ENCODE peak calls at places on chromosomes 13 and 19, in five cellular contexts. One of them, this sample, is unnamed.

GRCh38 chr13:26600345-26600761 is 42.9 kb downstream of the WASF3 start:
- DNase-seq in HFF-Myc: no peak
- DNase-seq in stimulated activated CD8-positive, alpha-beta memory T cell treated with anti-CD3 and anti-CD28 coated beads, Interleukin-2, amount 100 ng/mL, for 48 hours: no peak
- DNase-seq in HT-29: no peak
- DNase-seq in MCF 10A: no peak
- DNase-seq in this sample: no peak

GRCh38 chr19:48698046-48698445 is 2.3 kb downstream of the FUT2 start:
- DNase-seq in HFF-Myc: peak; percentile 69
- DNase-seq in stimulated activated CD8-positive, alpha-beta memory T cell treated with anti-CD3 and anti-CD28 coated beads, Interleukin-2, amount 100 ng/mL, for 48 hours: no peak
- DNase-seq in HT-29: peak; percentile 90
- DNase-seq in MCF 10A: peak; percentile 75
- DNase-seq in this sample: no peak

GRCh38 chr13:26465514-26465913 is 92.0 kb upstream of the WASF3 start:
- DNase-seq in HFF-Myc: no peak
- DNase-seq in stimulated activated CD8-positive, alpha-beta memory T cell treated with anti-CD3 and anti-CD28 coated beads, Interleukin-2, amount 100 ng/mL, for 48 hours: no peak
- DNase-seq in HT-29: no peak
- DNase-seq in MCF 10A: no peak
- DNase-seq in this sample: no peak

GRCh38 chr13:46666727-46667456 is 113.9 kb downstream of the LRCH1 start:
- DNase-seq in HFF-Myc: no peak
- DNase-seq in stimulated activated CD8-positive, alpha-beta memory T cell treated with anti-CD3 and anti-CD28 coated beads, Interleukin-2, amount 100 ng/mL, for 48 hours: no peak
- DNase-seq in HT-29: no peak
- DNase-seq in MCF 10A: no peak
- DNase-seq in this sample: no peak

GRCh38 chr13:111502957-111503356 is 182.5 kb downstream of the TEX29 start:
- DNase-seq in HFF-Myc: no peak
- DNase-seq in stimulated activated CD8-positive, alpha-beta memory T cell treated with anti-CD3 and anti-CD28 coated beads, Interleukin-2, amount 100 ng/mL, for 48 hours: no peak
- DNase-seq in HT-29: no peak
- DNase-seq in MCF 10A: no peak
- DNase-seq in this sample: no peak

GRCh38 chr13:27043013-27043412 is 128.6 kb downstream of the USP12 start:
- DNase-seq in HFF-Myc: peak; percentile 96
- DNase-seq in stimulated activated CD8-positive, alpha-beta memory T cell treated with anti-CD3 and anti-CD28 coated beads, Interleukin-2, amount 100 ng/mL, for 48 hours: no peak
- DNase-seq in HT-29: peak; percentile 94
- DNase-seq in MCF 10A: peak; percentile 82
- DNase-seq in this sample: peak; percentile 43

GRCh38 chr19:35117017-35117570 is 1.5 kb downstream of the FXYD3 start:
- DNase-seq in HFF-Myc: no peak
- DNase-seq in stimulated activated CD8-positive, alpha-beta memory T cell treated with anti-CD3 and anti-CD28 coated beads, Interleukin-2, amount 100 ng/mL, for 48 hours: no peak
- DNase-seq in HT-29: no peak
- DNase-seq in MCF 10A: no peak
- DNase-seq in this sample: no peak

GRCh38 chr13:40375522-40376171 is 290.8 kb downstream of the FOXO1 start:
- DNase-seq in HFF-Myc: no peak
- DNase-seq in stimulated activated CD8-positive, alpha-beta memory T cell treated with anti-CD3 and anti-CD28 coated beads, Interleukin-2, amount 100 ng/mL, for 48 hours: no peak
- DNase-seq in HT-29: no peak
- DNase-seq in MCF 10A: no peak
- DNase-seq in this sample: no peak

GRCh38 chr19:12983561-12984142 is 11.6 kb upstream of the NFIX start:
- DNase-seq in HFF-Myc: no peak
- DNase-seq in stimulated activated CD8-positive, alpha-beta memory T cell treated with anti-CD3 and anti-CD28 coated beads, Interleukin-2, amount 100 ng/mL, for 48 hours: peak; percentile 68
- DNase-seq in HT-29: peak; percentile 78
- DNase-seq in MCF 10A: peak; percentile 74
- DNase-seq in this sample: no peak

GRCh38 chr13:83215627-83216026 is 666.6 kb downstream of the SLITRK1 start:
- DNase-seq in HFF-Myc: peak; percentile 59
- DNase-seq in stimulated activated CD8-positive, alpha-beta memory T cell treated with anti-CD3 and anti-CD28 coated beads, Interleukin-2, amount 100 ng/mL, for 48 hours: no peak
- DNase-seq in HT-29: no peak
- DNase-seq in MCF 10A: peak; percentile 32
- DNase-seq in this sample: no peak

GRCh38 chr19:23283925-23284324 is 33.7 kb upstream of the ZNF724 start:
- DNase-seq in HFF-Myc: no peak
- DNase-seq in stimulated activated CD8-positive, alpha-beta memory T cell treated with anti-CD3 and anti-CD28 coated beads, Interleukin-2, amount 100 ng/mL, for 48 hours: peak; percentile 31
- DNase-seq in HT-29: peak; percentile 26
- DNase-seq in MCF 10A: peak; percentile 27
- DNase-seq in this sample: peak; percentile 22

GRCh38 chr19:52542984-52543664 is 15.7 kb downstream of the ZNF808 start:
- DNase-seq in HFF-Myc: no peak
- DNase-seq in stimulated activated CD8-positive, alpha-beta memory T cell treated with anti-CD3 and anti-CD28 coated beads, Interleukin-2, amount 100 ng/mL, for 48 hours: no peak
- DNase-seq in HT-29: no peak
- DNase-seq in MCF 10A: no peak
- DNase-seq in this sample: no peak

GRCh38 chr19:50322931-50323781 is 6.0 kb downstream of the KCNC3 start:
- DNase-seq in HFF-Myc: no peak
- DNase-seq in stimulated activated CD8-positive, alpha-beta memory T cell treated with anti-CD3 and anti-CD28 coated beads, Interleukin-2, amount 100 ng/mL, for 48 hours: no peak
- DNase-seq in HT-29: no peak
- DNase-seq in MCF 10A: no peak
- DNase-seq in this sample: no peak

GRCh38 chr19:28553005-28553404 is 659.9 kb downstream of the UQCRFS1 start:
- DNase-seq in HFF-Myc: no peak
- DNase-seq in stimulated activated CD8-positive, alpha-beta memory T cell treated with anti-CD3 and anti-CD28 coated beads, Interleukin-2, amount 100 ng/mL, for 48 hours: no peak
- DNase-seq in HT-29: no peak
- DNase-seq in MCF 10A: no peak
- DNase-seq in this sample: no peak

GRCh38 chr19:50413096-50413495 is 5.6 kb upstream of the SPIB start:
- DNase-seq in HFF-Myc: no peak
- DNase-seq in stimulated activated CD8-positive, alpha-beta memory T cell treated with anti-CD3 and anti-CD28 coated beads, Interleukin-2, amount 100 ng/mL, for 48 hours: no peak
- DNase-seq in HT-29: no peak
- DNase-seq in MCF 10A: no peak
- DNase-seq in this sample: no peak

GRCh38 chr19:58393725-58394033 is 1.8 kb upstream of the RNF225 start:
- DNase-seq in HFF-Myc: no peak
- DNase-seq in stimulated activated CD8-positive, alpha-beta memory T cell treated with anti-CD3 and anti-CD28 coated beads, Interleukin-2, amount 100 ng/mL, for 48 hours: no peak
- DNase-seq in HT-29: no peak
- DNase-seq in MCF 10A: no peak
- DNase-seq in this sample: no peak

GRCh38 chr13:47017476-47017875 is 120.6 kb upstream of the HTR2A start:
- DNase-seq in HFF-Myc: no peak
- DNase-seq in stimulated activated CD8-positive, alpha-beta memory T cell treated with anti-CD3 and anti-CD28 coated beads, Interleukin-2, amount 100 ng/mL, for 48 hours: no peak
- DNase-seq in HT-29: no peak
- DNase-seq in MCF 10A: peak; percentile 8
- DNase-seq in this sample: no peak

GRCh38 chr13:110323986-110324749 is 17.1 kb downstream of the COL4A2 start:
- DNase-seq in HFF-Myc: no peak
- DNase-seq in stimulated activated CD8-positive, alpha-beta memory T cell treated with anti-CD3 and anti-CD28 coated beads, Interleukin-2, amount 100 ng/mL, for 48 hours: no peak
- DNase-seq in HT-29: no peak
- DNase-seq in MCF 10A: no peak
- DNase-seq in this sample: no peak

GRCh38 chr13:24027494-24027893 is 130.2 kb upstream of the C1QTNF9B start:
- DNase-seq in HFF-Myc: no peak
- DNase-seq in stimulated activated CD8-positive, alpha-beta memory T cell treated with anti-CD3 and anti-CD28 coated beads, Interleukin-2, amount 100 ng/mL, for 48 hours: no peak
- DNase-seq in HT-29: no peak
- DNase-seq in MCF 10A: no peak
- DNase-seq in this sample: no peak

GRCh38 chr13:63910406-63910957 is 2494.8 kb upstream of the PCDH20 start:
- DNase-seq in HFF-Myc: no peak
- DNase-seq in stimulated activated CD8-positive, alpha-beta memory T cell treated with anti-CD3 and anti-CD28 coated beads, Interleukin-2, amount 100 ng/mL, for 48 hours: no peak
- DNase-seq in HT-29: peak; percentile 16
- DNase-seq in MCF 10A: no peak
- DNase-seq in this sample: peak; percentile 55

GRCh38 chr13:65330691-65331090 is 1899.4 kb downstream of the PCDH9 start:
- DNase-seq in HFF-Myc: no peak
- DNase-seq in stimulated activated CD8-positive, alpha-beta memory T cell treated with anti-CD3 and anti-CD28 coated beads, Interleukin-2, amount 100 ng/mL, for 48 hours: no peak
- DNase-seq in HT-29: no peak
- DNase-seq in MCF 10A: no peak
- DNase-seq in this sample: no peak

GRCh38 chr19:11096210-11096841 is 7.1 kb downstream of the LDLR start:
- DNase-seq in HFF-Myc: no peak
- DNase-seq in stimulated activated CD8-positive, alpha-beta memory T cell treated with anti-CD3 and anti-CD28 coated beads, Interleukin-2, amount 100 ng/mL, for 48 hours: no peak
- DNase-seq in HT-29: no peak
- DNase-seq in MCF 10A: peak; percentile 88
- DNase-seq in this sample: no peak

GRCh38 chr19:35307990-35308389 is 16.0 kb downstream of the MAG start:
- DNase-seq in HFF-Myc: no peak
- DNase-seq in stimulated activated CD8-positive, alpha-beta memory T cell treated with anti-CD3 and anti-CD28 coated beads, Interleukin-2, amount 100 ng/mL, for 48 hours: no peak
- DNase-seq in HT-29: no peak
- DNase-seq in MCF 10A: no peak
- DNase-seq in this sample: no peak

GRCh38 chr13:97583884-97584497 is 150.0 kb downstream of the RAP2A start:
- DNase-seq in HFF-Myc: no peak
- DNase-seq in stimulated activated CD8-positive, alpha-beta memory T cell treated with anti-CD3 and anti-CD28 coated beads, Interleukin-2, amount 100 ng/mL, for 48 hours: no peak
- DNase-seq in HT-29: no peak
- DNase-seq in MCF 10A: no peak
- DNase-seq in this sample: no peak

GRCh38 chr19:4969772-4970531 is 1.0 kb downstream of the KDM4B start:
- DNase-seq in HFF-Myc: no peak
- DNase-seq in stimulated activated CD8-positive, alpha-beta memory T cell treated with anti-CD3 and anti-CD28 coated beads, Interleukin-2, amount 100 ng/mL, for 48 hours: no peak
- DNase-seq in HT-29: peak; percentile 18
- DNase-seq in MCF 10A: peak; percentile 51
- DNase-seq in this sample: no peak

GRCh38 chr19:6023936-6024335 is 46.0 kb upstream of the RANBP3 start:
- DNase-seq in HFF-Myc: no peak
- DNase-seq in stimulated activated CD8-positive, alpha-beta memory T cell treated with anti-CD3 and anti-CD28 coated beads, Interleukin-2, amount 100 ng/mL, for 48 hours: no peak
- DNase-seq in HT-29: no peak
- DNase-seq in MCF 10A: no peak
- DNase-seq in this sample: no peak

GRCh38 chr13:79716191-79716590 is 235.2 kb downstream of the NDFIP2 start:
- DNase-seq in HFF-Myc: no peak
- DNase-seq in stimulated activated CD8-positive, alpha-beta memory T cell treated with anti-CD3 and anti-CD28 coated beads, Interleukin-2, amount 100 ng/mL, for 48 hours: no peak
- DNase-seq in HT-29: no peak
- DNase-seq in MCF 10A: no peak
- DNase-seq in this sample: no peak

GRCh38 chr13:24910502-24911134 is 146.6 kb downstream of the RNF17 start:
- DNase-seq in HFF-Myc: peak; percentile 19
- DNase-seq in stimulated activated CD8-positive, alpha-beta memory T cell treated with anti-CD3 and anti-CD28 coated beads, Interleukin-2, amount 100 ng/mL, for 48 hours: no peak
- DNase-seq in HT-29: no peak
- DNase-seq in MCF 10A: no peak
- DNase-seq in this sample: no peak

GRCh38 chr13:43009506-43009905 is 13.9 kb upstream of the DNAJC15 start:
- DNase-seq in HFF-Myc: no peak
- DNase-seq in stimulated activated CD8-positive, alpha-beta memory T cell treated with anti-CD3 and anti-CD28 coated beads, Interleukin-2, amount 100 ng/mL, for 48 hours: no peak
- DNase-seq in HT-29: no peak
- DNase-seq in MCF 10A: no peak
- DNase-seq in this sample: no peak

GRCh38 chr13:91017031-91017668 is 330.3 kb upstream of the MIR17HG start:
- DNase-seq in HFF-Myc: peak; percentile 0
- DNase-seq in stimulated activated CD8-positive, alpha-beta memory T cell treated with anti-CD3 and anti-CD28 coated beads, Interleukin-2, amount 100 ng/mL, for 48 hours: no peak
- DNase-seq in HT-29: peak; percentile 86
- DNase-seq in MCF 10A: peak; percentile 80
- DNase-seq in this sample: no peak

GRCh38 chr19:40803857-40804782 is 5.1 kb downstream of the EGLN2 start:
- DNase-seq in HFF-Myc: no peak
- DNase-seq in stimulated activated CD8-positive, alpha-beta memory T cell treated with anti-CD3 and anti-CD28 coated beads, Interleukin-2, amount 100 ng/mL, for 48 hours: no peak
- DNase-seq in HT-29: peak; percentile 80
- DNase-seq in MCF 10A: no peak
- DNase-seq in this sample: no peak

GRCh38 chr13:38283346-38283745 is 66.3 kb upstream of the UFM1 start:
- DNase-seq in HFF-Myc: no peak
- DNase-seq in stimulated activated CD8-positive, alpha-beta memory T cell treated with anti-CD3 and anti-CD28 coated beads, Interleukin-2, amount 100 ng/mL, for 48 hours: no peak
- DNase-seq in HT-29: no peak
- DNase-seq in MCF 10A: no peak
- DNase-seq in this sample: no peak

GRCh38 chr19:8306235-8307054 is 1.7 kb downstream of the CD320 start:
- DNase-seq in HFF-Myc: no peak
- DNase-seq in stimulated activated CD8-positive, alpha-beta memory T cell treated with anti-CD3 and anti-CD28 coated beads, Interleukin-2, amount 100 ng/mL, for 48 hours: no peak
- DNase-seq in HT-29: no peak
- DNase-seq in MCF 10A: no peak
- DNase-seq in this sample: no peak

GRCh38 chr13:100789481-100789880 is 114.9 kb upstream of the TMTC4 start:
- DNase-seq in HFF-Myc: no peak
- DNase-seq in stimulated activated CD8-positive, alpha-beta memory T cell treated with anti-CD3 and anti-CD28 coated beads, Interleukin-2, amount 100 ng/mL, for 48 hours: no peak
- DNase-seq in HT-29: no peak
- DNase-seq in MCF 10A: peak; percentile 14
- DNase-seq in this sample: peak; percentile 14

GRCh38 chr13:71638728-71639127 is 228.3 kb downstream of the DACH1 start:
- DNase-seq in HFF-Myc: no peak
- DNase-seq in stimulated activated CD8-positive, alpha-beta memory T cell treated with anti-CD3 and anti-CD28 coated beads, Interleukin-2, amount 100 ng/mL, for 48 hours: no peak
- DNase-seq in HT-29: no peak
- DNase-seq in MCF 10A: no peak
- DNase-seq in this sample: no peak